ENCODE peak calls at places on chromosome 1, in ten cellular contexts. One of them, this sample, is unnamed.
A peak's percentile ranks its signal among the peaks of the same experiment; 100 is the strongest.

GRCh38 chr1:169149555-169150286 is 43.2 kb downstream of the ATP1B1 start:
- DNase-seq in SJCRH30: no peak
- DNase-seq in adrenal gland: no peak
- DNase-seq in Daoy: no peak
- DNase-seq in C1 segment of cervical spinal cord: no peak
- DNase-seq in CD8-positive, alpha-beta T cell: no peak
- DNase-seq in A549: no peak
- DNase-seq in NCI-H460: no peak
- DNase-seq in mesendoderm: no peak
- DNase-seq in NCI-H1694 treated with DMSO at 0.1 percent for 48 hours: no peak
- DNase-seq in this sample: no peak

GRCh38 chr1:162632234-162632666 is at the start of gene DDR2:
- DNase-seq in SJCRH30: peak; percentile 85
- DNase-seq in adrenal gland: peak; percentile 92
- DNase-seq in Daoy: peak; percentile 83
- DNase-seq in C1 segment of cervical spinal cord: no peak
- DNase-seq in CD8-positive, alpha-beta T cell: no peak
- DNase-seq in A549: no peak
- DNase-seq in NCI-H460: no peak
- DNase-seq in mesendoderm: peak; percentile 77
- DNase-seq in NCI-H1694 treated with DMSO at 0.1 percent for 48 hours: no peak
- DNase-seq in this sample: no peak

GRCh38 chr1:232327296-232327695 is 302.6 kb downstream of the SIPA1L2 start:
- DNase-seq in SJCRH30: no peak
- DNase-seq in adrenal gland: no peak
- DNase-seq in Daoy: no peak
- DNase-seq in C1 segment of cervical spinal cord: no peak
- DNase-seq in CD8-positive, alpha-beta T cell: no peak
- DNase-seq in A549: no peak
- DNase-seq in NCI-H460: no peak
- DNase-seq in mesendoderm: no peak
- DNase-seq in NCI-H1694 treated with DMSO at 0.1 percent for 48 hours: no peak
- DNase-seq in this sample: peak; percentile 37

GRCh38 chr1:175376194-175376593 is 183.6 kb upstream of the KIAA0040 start:
- DNase-seq in SJCRH30: peak; percentile 19
- DNase-seq in adrenal gland: no peak
- DNase-seq in Daoy: peak; percentile 42
- DNase-seq in C1 segment of cervical spinal cord: no peak
- DNase-seq in CD8-positive, alpha-beta T cell: no peak
- DNase-seq in A549: peak; percentile 30
- DNase-seq in NCI-H460: peak; percentile 30
- DNase-seq in mesendoderm: peak; percentile 60
- DNase-seq in NCI-H1694 treated with DMSO at 0.1 percent for 48 hours: peak; percentile 54
- DNase-seq in this sample: no peak

GRCh38 chr1:151756291-151756690 is 7.0 kb downstream of the MRPL9 start:
- DNase-seq in SJCRH30: no peak
- DNase-seq in adrenal gland: no peak
- DNase-seq in Daoy: peak; percentile 26
- DNase-seq in C1 segment of cervical spinal cord: no peak
- DNase-seq in CD8-positive, alpha-beta T cell: no peak
- DNase-seq in A549: no peak
- DNase-seq in NCI-H460: no peak
- DNase-seq in mesendoderm: no peak
- DNase-seq in NCI-H1694 treated with DMSO at 0.1 percent for 48 hours: no peak
- DNase-seq in this sample: no peak

GRCh38 chr1:85577421-85578320 is 2.9 kb upstream of the CCN1 start:
- DNase-seq in SJCRH30: peak; percentile 29
- DNase-seq in adrenal gland: peak; percentile 19
- DNase-seq in Daoy: peak; percentile 87
- DNase-seq in C1 segment of cervical spinal cord: no peak
- DNase-seq in CD8-positive, alpha-beta T cell: no peak
- DNase-seq in A549: peak; percentile 61
- DNase-seq in NCI-H460: no peak
- DNase-seq in mesendoderm: peak; percentile 65
- DNase-seq in NCI-H1694 treated with DMSO at 0.1 percent for 48 hours: no peak
- DNase-seq in this sample: no peak

GRCh38 chr1:6260961-6261614 is at the start of gene GPR153:
- DNase-seq in SJCRH30: peak; percentile 85
- DNase-seq in adrenal gland: peak; percentile 36
- DNase-seq in Daoy: peak; percentile 74
- DNase-seq in C1 segment of cervical spinal cord: no peak
- DNase-seq in CD8-positive, alpha-beta T cell: peak; percentile 18
- DNase-seq in A549: no peak
- DNase-seq in NCI-H460: no peak
- DNase-seq in mesendoderm: no peak
- DNase-seq in NCI-H1694 treated with DMSO at 0.1 percent for 48 hours: no peak
- DNase-seq in this sample: no peak

GRCh38 chr1:29201595-29202051 is 19.9 kb upstream of the SRSF4 start:
- DNase-seq in SJCRH30: peak; percentile 30
- DNase-seq in adrenal gland: no peak
- DNase-seq in Daoy: no peak
- DNase-seq in C1 segment of cervical spinal cord: no peak
- DNase-seq in CD8-positive, alpha-beta T cell: no peak
- DNase-seq in A549: no peak
- DNase-seq in NCI-H460: no peak
- DNase-seq in mesendoderm: no peak
- DNase-seq in NCI-H1694 treated with DMSO at 0.1 percent for 48 hours: no peak
- DNase-seq in this sample: no peak

GRCh38 chr1:93537404-93537803 is 89.5 kb downstream of the FNBP1L start:
- DNase-seq in SJCRH30: no peak
- DNase-seq in adrenal gland: no peak
- DNase-seq in Daoy: no peak
- DNase-seq in C1 segment of cervical spinal cord: no peak
- DNase-seq in CD8-positive, alpha-beta T cell: no peak
- DNase-seq in A549: no peak
- DNase-seq in NCI-H460: no peak
- DNase-seq in mesendoderm: no peak
- DNase-seq in NCI-H1694 treated with DMSO at 0.1 percent for 48 hours: no peak
- DNase-seq in this sample: no peak